ENCODE peak calls at places on chromosomes 16 and 17, in nine cellular contexts. O is Calu3, S is body of pancreas, E is omental fat pad, V is tibial artery, Y is fibroblast of pulmonary artery, T is fibroblast of mammary gland, N is astrocyte of the spinal cord, W is adrenal gland. G is an unnamed sample.

GRCh38 chr16:83397601-83398000 is 410.2 kb upstream of the HSBP1 start:
- DNase-seq in O (no peak), S (no peak), E (no peak), V (no peak), Y (peak), T (no peak), N (no peak), W (no peak), G (no peak)

GRCh38 chr17:49016775-49017463 is 19.7 kb downstream of the IGF2BP1 start:
- DNase-seq in O (peak), S (peak), E (no peak), V (peak), Y (peak), T (peak), N (peak), W (peak), G (no peak)

GRCh38 chr17:45127209-45127582 is 5.1 kb downstream of the PLCD3 start:
- DNase-seq in O (no peak), S (no peak), E (no peak), V (no peak), Y (no peak), T (no peak), N (no peak), W (no peak), G (no peak)

GRCh38 chr17:17063546-17064122 is 21.4 kb downstream of the MPRIP start:
- DNase-seq in O (no peak), S (peak), E (no peak), V (peak), Y (no peak), T (no peak), N (no peak), W (peak), G (no peak)

GRCh38 chr16:57873218-57873617 is 70.9 kb upstream of the KIFC3 start:
- DNase-seq in O (no peak), S (no peak), E (no peak), V (no peak), Y (no peak), T (no peak), N (no peak), W (no peak), G (no peak)

GRCh38 chr17:77619851-77620250 is 338.7 kb upstream of the TNRC6C start:
- DNase-seq in O (no peak), S (no peak), E (no peak), V (no peak), Y (peak), T (peak), N (peak), W (no peak), G (peak)

GRCh38 chr16:17359778-17360177 is 111.0 kb downstream of the XYLT1 start:
- DNase-seq in O (no peak), S (no peak), E (no peak), V (no peak), Y (no peak), T (peak), N (no peak), W (no peak), G (no peak)

GRCh38 chr17:80253631-80254395 is 6.8 kb upstream of the RNF213 start:
- DNase-seq in O (no peak), S (no peak), E (no peak), V (peak), Y (no peak), T (no peak), N (no peak), W (no peak), G (no peak)

GRCh38 chr17:55699178-55699865 is 23.3 kb downstream of the TMEM100 start:
- DNase-seq in O (no peak), S (peak), E (no peak), V (no peak), Y (no peak), T (no peak), N (no peak), W (no peak), G (no peak)

GRCh38 chr16:48687421-48688038 is 77.5 kb upstream of the N4BP1 start:
- DNase-seq in O (peak), S (peak), E (no peak), V (peak), Y (peak), T (peak), N (peak), W (peak), G (peak)

GRCh38 chr17:63308272-63308671 is 137.8 kb downstream of the CYB561 start:
- DNase-seq in O (no peak), S (no peak), E (no peak), V (no peak), Y (no peak), T (no peak), N (no peak), W (no peak), G (no peak)

GRCh38 chr17:1043601-1044251 is 46.8 kb downstream of the TIMM22 start:
- DNase-seq in O (no peak), S (no peak), E (no peak), V (peak), Y (peak), T (peak), N (no peak), W (no peak), G (no peak)

GRCh38 chr17:42248351-42249179 is 27.6 kb downstream of the STAT5B start:
- DNase-seq in O (no peak), S (peak), E (no peak), V (peak), Y (peak), T (peak), N (peak), W (peak), G (no peak)

GRCh38 chr16:30715777-30716445 is 16.9 kb downstream of the SRCAP start:
- DNase-seq in O (no peak), S (no peak), E (no peak), V (no peak), Y (peak), T (peak), N (no peak), W (no peak), G (no peak)

GRCh38 chr17:10661377-10661906 is 4.3 kb upstream of the MYH3 start:
- DNase-seq in O (no peak), S (no peak), E (no peak), V (no peak), Y (no peak), T (no peak), N (peak), W (no peak), G (no peak)

GRCh38 chr16:35798885-35799426 is 2339.5 kb downstream of the TP53TG3F start:
- DNase-seq in O (no peak), S (no peak), E (no peak), V (no peak), Y (no peak), T (no peak), N (no peak), W (no peak), G (no peak)

GRCh38 chr16:4377573-4378146 is 6.0 kb downstream of the VASN start:
- DNase-seq in O (no peak), S (peak), E (no peak), V (no peak), Y (no peak), T (no peak), N (no peak), W (no peak), G (no peak)

GRCh38 chr17:59427425-59427921 is 96.0 kb downstream of the YPEL2 start:
- DNase-seq in O (no peak), S (no peak), E (no peak), V (no peak), Y (peak), T (peak), N (peak), W (no peak), G (no peak)

GRCh38 chr17:59737324-59737723 is 29.9 kb downstream of the VMP1 start:
- DNase-seq in O (no peak), S (no peak), E (no peak), V (no peak), Y (no peak), T (no peak), N (no peak), W (no peak), G (no peak)

GRCh38 chr17:18182190-18182977 is 1.2 kb upstream of the ALKBH5 start:
- DNase-seq in O (no peak), S (peak), E (no peak), V (peak), Y (no peak), T (no peak), N (no peak), W (peak), G (no peak)

GRCh38 chr17:44071772-44072171 is 1.2 kb downstream of the G6PC3 start:
- DNase-seq in O (no peak), S (no peak), E (no peak), V (no peak), Y (peak), T (no peak), N (no peak), W (no peak), G (no peak)

GRCh38 chr17:40794466-40794865 is 5.3 kb downstream of the KRT28 start:
- DNase-seq in O (no peak), S (no peak), E (no peak), V (no peak), Y (no peak), T (no peak), N (no peak), W (no peak), G (no peak)

GRCh38 chr17:81040791-81041337 is 5.9 kb downstream of the BAIAP2 start:
- DNase-seq in O (peak), S (no peak), E (no peak), V (no peak), Y (no peak), T (peak), N (no peak), W (peak), G (no peak)

GRCh38 chr16:9236319-9236718 is 144.9 kb downstream of the HAPSTR1 start:
- DNase-seq in O (no peak), S (no peak), E (no peak), V (no peak), Y (no peak), T (no peak), N (no peak), W (no peak), G (no peak)

GRCh38 chr16:63890723-63891122 is 1231.1 kb downstream of the CDH11 start:
- DNase-seq in O (no peak), S (no peak), E (no peak), V (no peak), Y (no peak), T (no peak), N (no peak), W (no peak), G (no peak)

GRCh38 chr16:13350000-13350399 is 448.6 kb downstream of the SHISA9 start:
- DNase-seq in O (no peak), S (no peak), E (no peak), V (no peak), Y (no peak), T (no peak), N (no peak), W (no peak), G (no peak)

GRCh38 chr17:28843810-28844137 is 1.2 kb upstream of the FAM222B start:
- DNase-seq in O (no peak), S (no peak), E (no peak), V (no peak), Y (no peak), T (no peak), N (no peak), W (no peak), G (no peak)

GRCh38 chr17:28846231-28846630 is 3.6 kb upstream of the FAM222B start:
- DNase-seq in O (no peak), S (no peak), E (no peak), V (no peak), Y (no peak), T (no peak), N (no peak), W (no peak), G (no peak)

GRCh38 chr17:28853295-28853694 is 1.5 kb upstream of the ERAL1 start:
- DNase-seq in O (no peak), S (no peak), E (no peak), V (no peak), Y (no peak), T (no peak), N (no peak), W (no peak), G (no peak)

GRCh38 chr17:28854457-28855382 is at the start of gene ERAL1:
- DNase-seq in O (peak), S (peak), E (peak), V (peak), Y (peak), T (peak), N (peak), W (peak), G (peak)

DNA sequence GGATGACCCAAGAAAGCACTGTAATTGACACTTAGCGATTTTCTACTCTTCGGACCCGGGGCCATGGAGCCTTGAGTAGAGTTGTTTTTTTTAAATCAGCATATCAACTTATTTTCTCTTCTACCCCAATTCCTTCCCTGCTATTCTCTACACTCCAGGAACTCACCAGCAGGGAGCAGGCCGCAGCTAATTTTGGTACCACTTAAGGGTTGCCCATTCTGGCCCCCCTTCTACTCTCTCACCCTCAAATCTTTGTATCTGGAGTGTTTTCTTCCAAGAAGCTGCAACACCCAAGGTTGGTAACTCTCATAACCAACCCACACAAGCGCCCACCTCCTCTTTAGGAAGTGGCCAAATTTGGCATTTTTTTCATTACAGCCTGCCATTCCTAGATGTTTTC is 5.5 kb upstream of the ERAL1 start:
- DNase-seq in O (no peak), S (no peak), E (no peak), V (no peak), Y (no peak), T (peak), N (no peak), W (no peak), G (no peak)
- TF ChIP-seq CTCF in O (no peak), S (no peak), E (no peak), V (no peak), Y (no peak), T (no peak), N (no peak), W (no peak), G (peak)

DNA sequence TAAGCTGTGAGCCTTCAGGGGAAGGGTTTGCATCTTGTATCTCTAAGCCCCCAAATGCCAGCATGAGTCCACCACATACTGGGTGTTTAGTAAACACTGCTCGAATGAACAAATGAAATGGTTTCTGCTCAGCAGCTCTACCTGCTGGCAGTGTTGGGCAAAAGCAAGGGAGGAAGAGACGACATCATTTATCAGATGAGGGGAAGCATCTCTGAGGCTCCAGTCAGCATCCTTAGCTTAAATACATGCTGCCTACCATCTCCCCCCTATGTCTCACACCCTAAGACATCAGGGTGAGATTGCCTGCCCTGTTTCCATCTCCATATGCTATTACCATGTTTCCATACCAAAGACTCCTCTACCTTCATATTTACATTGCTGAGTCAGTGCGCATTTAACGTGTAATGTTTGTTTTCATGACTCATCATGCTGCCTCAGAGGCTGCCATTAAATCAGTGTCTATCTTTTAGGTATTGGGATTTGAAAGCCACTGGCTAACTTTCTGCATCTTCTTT is 379.8 kb downstream of the UTP18 start:
- DNase-seq in O (no peak), S (no peak), E (no peak), V (no peak), Y (no peak), T (no peak), N (no peak), W (no peak), G (no peak)
- TF ChIP-seq CTCF in O (peak), S (peak), E (no peak), V (no peak), Y (no peak), T (peak), N (no peak), W (no peak), G (no peak)

GRCh38 chr16:70757183-70757582 is 43.8 kb downstream of the VAC14 start:
- DNase-seq in O (no peak), S (no peak), E (no peak), V (no peak), Y (no peak), T (no peak), N (no peak), W (no peak), G (no peak)

GRCh38 chr16:70758786-70759185 is 42.2 kb downstream of the VAC14 start:
- DNase-seq in O (no peak), S (no peak), E (no peak), V (no peak), Y (no peak), T (no peak), N (no peak), W (no peak), G (no peak)

GRCh38 chr16:70761656-70762055 is 39.3 kb downstream of the VAC14 start:
- DNase-seq in O (no peak), S (no peak), E (no peak), V (no peak), Y (no peak), T (no peak), N (no peak), W (no peak), G (no peak)

GRCh38 chr16:70760221-70760620 is 40.7 kb downstream of the VAC14 start:
- DNase-seq in O (no peak), S (no peak), E (no peak), V (no peak), Y (no peak), T (peak), N (peak), W (no peak), G (no peak)

GRCh38 chr16:70759666-70760065 is 41.3 kb downstream of the VAC14 start:
- DNase-seq in O (no peak), S (no peak), E (no peak), V (no peak), Y (no peak), T (no peak), N (no peak), W (no peak), G (no peak)
- TF ChIP-seq CTCF in O (no peak), S (no peak), E (no peak), V (no peak), Y (no peak), T (no peak), N (no peak), W (no peak), G (no peak)

DNA sequence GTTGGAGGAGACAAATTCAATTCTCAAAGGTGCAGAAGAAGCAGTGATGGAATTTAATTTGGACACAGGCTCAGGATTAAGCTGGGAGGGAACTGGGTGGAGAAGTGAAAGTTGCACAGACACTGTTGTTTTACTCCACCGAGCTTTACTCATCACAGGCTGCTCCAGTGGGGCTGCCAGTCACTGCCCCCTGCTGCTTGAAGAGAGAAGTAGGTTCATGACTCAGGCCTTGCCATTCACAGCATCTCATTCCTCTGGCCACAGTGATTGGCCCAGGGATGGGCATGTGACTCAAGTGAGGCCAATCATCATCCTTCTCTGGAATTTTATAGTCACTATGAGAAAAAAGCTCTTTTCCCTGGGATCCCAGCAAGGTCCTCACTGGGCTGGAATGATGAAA is 11.8 kb downstream of the GNAO1 start:
- DNase-seq in O (peak), S (no peak), E (no peak), V (peak), Y (no peak), T (peak), N (peak), W (no peak), G (no peak)
- TF ChIP-seq CTCF in O (no peak), S (no peak), E (no peak), V (no peak), Y (peak), T (peak), N (no peak), W (no peak), G (no peak)